ENCODE peak calls at places on chromosomes 5 and 9, in six cellular contexts. L is activated CD4-positive, alpha-beta T cell treated with anti-CD3 and anti-CD28 coated beads, Interleukin-2, amount 50 U/mL, for 1 hour; A is G401; D is nucleus accumbens; S is stimulated activated CD4-positive, alpha-beta T cell treated with anti-CD3 and anti-CD28 coated beads, Interleukin-1b, Interleukin-23, amount 100 ng/mL, for 24 hours; C is astrocyte of the spinal cord. T is an unnamed sample.

GRCh38 chr5:567664-568060 is 43.4 kb upstream of the SLC9A3 start:
- DNase-seq in L (no peak), A (no peak), D (no peak), S (no peak), C (no peak), T (no peak)

GRCh38 chr9:27194401-27195091 is 85.5 kb downstream of the TEK start:
- DNase-seq in L (no peak), A (no peak), D (no peak), S (no peak), C (peak; percentile 91), T (no peak)

GRCh38 chr9:13470836-13471235 is 191.3 kb upstream of the MPDZ start:
- DNase-seq in L (no peak), A (no peak), D (no peak), S (no peak), C (no peak), T (no peak)

GRCh38 chr9:92637886-92638620 is 31.9 kb downstream of the IPPK start:
- DNase-seq in L (no peak), A (no peak), D (no peak), S (no peak), C (no peak), T (no peak)

GRCh38 chr9:77926314-77926959 is 105.2 kb downstream of the GNAQ start:
- DNase-seq in L (no peak), A (no peak), D (no peak), S (no peak), C (peak; percentile 80), T (no peak)

GRCh38 chr9:81112638-81113037 is 576.7 kb downstream of the TLE1 start:
- DNase-seq in L (no peak), A (no peak), D (peak; percentile 0), S (no peak), C (no peak), T (no peak)

GRCh38 chr9:32584784-32585183 is 11.8 kb upstream of the NDUFB6 start:
- DNase-seq in L (no peak), A (no peak), D (no peak), S (no peak), C (no peak), T (no peak)

GRCh38 chr5:177447611-177448243 is 1.1 kb downstream of the PRR7 start:
- DNase-seq in L (no peak), A (peak; percentile 36), D (peak; percentile 77), S (no peak), C (peak; percentile 84), T (no peak)

GRCh38 chr5:149419532-149420485 is 40.7 kb upstream of the IL17B start:
- DNase-seq in L (no peak), A (no peak), D (no peak), S (no peak), C (no peak), T (no peak)

GRCh38 chr9:22529426-22530199 is 83.0 kb downstream of the DMRTA1 start:
- DNase-seq in L (no peak), A (no peak), D (no peak), S (no peak), C (peak; percentile 10), T (no peak)

GRCh38 chr9:130846487-130847305 is 11.6 kb downstream of the ABL1 start:
- DNase-seq in L (no peak), A (peak; percentile 40), D (peak; percentile 35), S (no peak), C (peak; percentile 85), T (no peak)

GRCh38 chr5:144820285-144820684 is 649.6 kb downstream of the KCTD16 start:
- DNase-seq in L (no peak), A (no peak), D (no peak), S (no peak), C (no peak), T (no peak)